ENCODE peak calls at places on chromosomes 5 and 9, in six cellular contexts. One of them, this sample, is unnamed.

GRCh38 chr5:140340605-140341004 is 5.8 kb downstream of the HBEGF start:
- DNase-seq in OCI-LY7: no peak
- DNase-seq in caudate nucleus: no peak
- DNase-seq in cardiac muscle cell: no peak
- DNase-seq in trophoblast cell: peak; percentile 25
- DNase-seq in iPS DF 6.9: no peak
- DNase-seq in this sample: no peak

GRCh38 chr9:114834386-114834785 is 28.5 kb upstream of the TNFSF15 start:
- DNase-seq in OCI-LY7: no peak
- DNase-seq in caudate nucleus: no peak
- DNase-seq in cardiac muscle cell: no peak
- DNase-seq in trophoblast cell: no peak
- DNase-seq in iPS DF 6.9: no peak
- DNase-seq in this sample: no peak

GRCh38 chr9:130207241-130207992 is 35.2 kb downstream of the NCS1 start:
- DNase-seq in OCI-LY7: no peak
- DNase-seq in caudate nucleus: no peak
- DNase-seq in cardiac muscle cell: no peak
- DNase-seq in trophoblast cell: no peak
- DNase-seq in iPS DF 6.9: no peak
- DNase-seq in this sample: peak; percentile 49

GRCh38 chr5:96934291-96934694 is 1.6 kb upstream of the LNPEP start:
- DNase-seq in OCI-LY7: peak; percentile 54
- DNase-seq in caudate nucleus: no peak
- DNase-seq in cardiac muscle cell: no peak
- DNase-seq in trophoblast cell: no peak
- DNase-seq in iPS DF 6.9: no peak
- DNase-seq in this sample: no peak

GRCh38 chr5:150636391-150637244 is 3.8 kb upstream of the SYNPO start:
- DNase-seq in OCI-LY7: no peak
- DNase-seq in caudate nucleus: no peak
- DNase-seq in cardiac muscle cell: peak; percentile 76
- DNase-seq in trophoblast cell: no peak
- DNase-seq in iPS DF 6.9: no peak
- DNase-seq in this sample: no peak

GRCh38 chr5:994821-995220 is 13.8 kb upstream of the NKD2 start:
- DNase-seq in OCI-LY7: no peak
- DNase-seq in caudate nucleus: no peak
- DNase-seq in cardiac muscle cell: no peak
- DNase-seq in trophoblast cell: no peak
- DNase-seq in iPS DF 6.9: no peak
- DNase-seq in this sample: no peak

GRCh38 chr5:32076699-32077695 is 97.1 kb downstream of the GOLPH3 start:
- DNase-seq in OCI-LY7: peak; percentile 68
- DNase-seq in caudate nucleus: no peak
- DNase-seq in cardiac muscle cell: peak; percentile 76
- DNase-seq in trophoblast cell: peak; percentile 43
- DNase-seq in iPS DF 6.9: no peak
- DNase-seq in this sample: peak; percentile 37

GRCh38 chr5:93117753-93118531 is 463.1 kb downstream of the NR2F1-AS1 start:
- DNase-seq in OCI-LY7: no peak
- DNase-seq in caudate nucleus: no peak
- DNase-seq in cardiac muscle cell: no peak
- DNase-seq in trophoblast cell: no peak
- DNase-seq in iPS DF 6.9: no peak
- DNase-seq in this sample: no peak

GRCh38 chr9:121700165-121700830 is 48.9 kb downstream of the DAB2IP start:
- DNase-seq in OCI-LY7: peak; percentile 27
- DNase-seq in caudate nucleus: no peak
- DNase-seq in cardiac muscle cell: peak; percentile 43
- DNase-seq in trophoblast cell: no peak
- DNase-seq in iPS DF 6.9: no peak
- DNase-seq in this sample: no peak

GRCh38 chr5:174338204-174339010 is 292.9 kb downstream of the NSG2 start:
- DNase-seq in OCI-LY7: no peak
- DNase-seq in caudate nucleus: no peak
- DNase-seq in cardiac muscle cell: peak; percentile 29
- DNase-seq in trophoblast cell: peak; percentile 35
- DNase-seq in iPS DF 6.9: no peak
- DNase-seq in this sample: no peak

GRCh38 chr5:31068287-31068686 is 125.2 kb upstream of the CDH6 start:
- DNase-seq in OCI-LY7: no peak
- DNase-seq in caudate nucleus: no peak
- DNase-seq in cardiac muscle cell: no peak
- DNase-seq in trophoblast cell: no peak
- DNase-seq in iPS DF 6.9: no peak
- DNase-seq in this sample: no peak

GRCh38 chr9:37335238-37335637 is 87.3 kb upstream of the GRHPR start:
- DNase-seq in OCI-LY7: no peak
- DNase-seq in caudate nucleus: no peak
- DNase-seq in cardiac muscle cell: no peak
- DNase-seq in trophoblast cell: no peak
- DNase-seq in iPS DF 6.9: no peak
- DNase-seq in this sample: no peak
- H3K27ac ChIP-seq in OCI-LY7: peak overlapping the region; percentile 98
- H3K27ac ChIP-seq in caudate nucleus: no peak overlapping the region
- H3K27ac ChIP-seq in cardiac muscle cell: no peak overlapping the region
- H3K27ac ChIP-seq in trophoblast cell: no peak overlapping the region
- H3K27ac ChIP-seq in iPS DF 6.9: no peak overlapping the region
- H3K27ac ChIP-seq in this sample: no peak overlapping the region

DNA sequence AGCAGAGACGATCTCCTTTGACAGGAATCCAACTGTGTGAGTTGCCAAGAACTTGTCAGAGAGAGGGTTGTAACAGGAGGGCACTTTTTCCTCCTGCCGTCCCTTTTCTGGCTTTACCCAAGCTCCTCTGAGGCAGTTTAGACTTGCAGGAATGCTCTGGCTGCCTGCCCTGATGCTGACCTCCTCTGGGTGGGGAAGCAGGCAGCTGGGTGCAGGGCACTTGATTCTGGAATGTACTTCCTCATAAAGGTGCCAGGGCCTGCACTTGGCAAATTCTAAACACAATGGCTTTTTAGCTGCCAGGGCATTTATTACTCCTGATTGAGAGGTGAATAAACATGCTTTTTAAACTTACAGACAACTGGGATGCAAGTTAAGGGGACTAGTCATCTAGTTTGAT is 190.4 kb downstream of the EPB41L4A start:
- DNase-seq in OCI-LY7: no peak
- DNase-seq in caudate nucleus: no peak
- DNase-seq in cardiac muscle cell: peak; percentile 87
- DNase-seq in trophoblast cell: no peak
- DNase-seq in iPS DF 6.9: no peak
- DNase-seq in this sample: no peak
- H3K27ac ChIP-seq in OCI-LY7: no peak overlapping the region
- H3K27ac ChIP-seq in caudate nucleus: no peak overlapping the region
- H3K27ac ChIP-seq in cardiac muscle cell: peak overlapping the region; percentile 90
- H3K27ac ChIP-seq in trophoblast cell: no peak overlapping the region
- H3K27ac ChIP-seq in iPS DF 6.9: no peak overlapping the region
- H3K27ac ChIP-seq in this sample: no peak overlapping the region

GRCh38 chr9:133349965-133350624 is 2.1 kb downstream of the RPL7A start:
- DNase-seq in OCI-LY7: no peak
- DNase-seq in caudate nucleus: no peak
- DNase-seq in cardiac muscle cell: no peak
- DNase-seq in trophoblast cell: no peak
- DNase-seq in iPS DF 6.9: no peak
- DNase-seq in this sample: no peak

GRCh38 chr9:133353548-133353947 is 2.7 kb downstream of the SURF1 start:
- DNase-seq in OCI-LY7: no peak
- DNase-seq in caudate nucleus: no peak
- DNase-seq in cardiac muscle cell: no peak
- DNase-seq in trophoblast cell: no peak
- DNase-seq in iPS DF 6.9: no peak
- DNase-seq in this sample: no peak

GRCh38 chr9:133351908-133352634 is 4.1 kb downstream of the RPL7A start:
- DNase-seq in OCI-LY7: peak; percentile 63
- DNase-seq in caudate nucleus: no peak
- DNase-seq in cardiac muscle cell: peak; percentile 69
- DNase-seq in trophoblast cell: peak; percentile 45
- DNase-seq in iPS DF 6.9: no peak
- DNase-seq in this sample: peak; percentile 26

GRCh38 chr9:133352635-133353340 is 3.5 kb downstream of the SURF1 start:
- DNase-seq in OCI-LY7: peak; percentile 18
- DNase-seq in caudate nucleus: no peak
- DNase-seq in cardiac muscle cell: no peak
- DNase-seq in trophoblast cell: no peak
- DNase-seq in iPS DF 6.9: no peak
- DNase-seq in this sample: no peak

DNA sequence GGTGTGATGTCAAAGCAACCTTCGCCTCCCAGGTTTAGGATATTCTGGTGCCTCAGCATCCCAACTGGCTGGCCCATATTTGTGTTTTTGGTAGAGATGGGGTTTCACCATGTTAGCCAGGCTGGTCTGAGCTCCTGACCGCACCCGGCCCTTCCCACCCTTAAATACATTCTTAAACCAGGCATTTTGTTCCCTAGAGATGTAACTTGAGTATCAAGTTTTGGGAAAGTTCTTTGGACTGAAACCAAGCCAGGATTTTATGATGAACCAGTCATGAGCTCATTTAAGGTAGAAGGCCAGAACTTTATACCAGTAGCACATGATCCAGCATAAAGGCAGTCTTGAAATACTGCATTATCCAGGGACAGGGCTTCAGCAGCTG is 3.5 kb downstream of the RPL7A start:
- DNase-seq in OCI-LY7: no peak
- DNase-seq in caudate nucleus: no peak
- DNase-seq in cardiac muscle cell: no peak
- DNase-seq in trophoblast cell: no peak
- DNase-seq in iPS DF 6.9: no peak
- DNase-seq in this sample: no peak
- H3K27ac ChIP-seq in OCI-LY7: no peak overlapping the region
- H3K27ac ChIP-seq in caudate nucleus: no peak overlapping the region
- H3K27ac ChIP-seq in cardiac muscle cell: peak overlapping the region; percentile 42
- H3K27ac ChIP-seq in trophoblast cell: no peak overlapping the region
- H3K27ac ChIP-seq in iPS DF 6.9: no peak overlapping the region
- H3K27ac ChIP-seq in this sample: no peak overlapping the region

GRCh38 chr9:89604463-89605180 is at the start of gene GADD45G:
- DNase-seq in OCI-LY7: no peak
- DNase-seq in caudate nucleus: peak; percentile 86
- DNase-seq in cardiac muscle cell: peak; percentile 87
- DNase-seq in trophoblast cell: peak; percentile 70
- DNase-seq in iPS DF 6.9: no peak
- DNase-seq in this sample: peak; percentile 69

GRCh38 chr9:89606049-89606481 is 1.3 kb downstream of the GADD45G start:
- DNase-seq in OCI-LY7: no peak
- DNase-seq in caudate nucleus: peak; percentile 51
- DNase-seq in cardiac muscle cell: peak; percentile 81
- DNase-seq in trophoblast cell: peak; percentile 94
- DNase-seq in iPS DF 6.9: no peak
- DNase-seq in this sample: peak; percentile 39

GRCh38 chr9:89608646-89609335 is 4.0 kb downstream of the GADD45G start:
- DNase-seq in OCI-LY7: no peak
- DNase-seq in caudate nucleus: no peak
- DNase-seq in cardiac muscle cell: no peak
- DNase-seq in trophoblast cell: no peak
- DNase-seq in iPS DF 6.9: no peak
- DNase-seq in this sample: no peak

GRCh38 chr9:89605181-89606048 is 603 bp downstream of the GADD45G start:
- DNase-seq in OCI-LY7: no peak
- DNase-seq in caudate nucleus: peak; percentile 47
- DNase-seq in cardiac muscle cell: peak; percentile 50
- DNase-seq in trophoblast cell: peak; percentile 63
- DNase-seq in iPS DF 6.9: no peak
- DNase-seq in this sample: peak; percentile 31

GRCh38 chr9:89606567-89607311 is 1.9 kb downstream of the GADD45G start:
- DNase-seq in OCI-LY7: no peak
- DNase-seq in caudate nucleus: no peak
- DNase-seq in cardiac muscle cell: peak; percentile 43
- DNase-seq in trophoblast cell: peak; percentile 58
- DNase-seq in iPS DF 6.9: no peak
- DNase-seq in this sample: no peak
- H3K27ac ChIP-seq in OCI-LY7: no peak overlapping the region
- H3K27ac ChIP-seq in caudate nucleus: peak overlapping the region; percentile 82
- H3K27ac ChIP-seq in cardiac muscle cell: peak overlapping the region; percentile 77
- H3K27ac ChIP-seq in trophoblast cell: peak overlapping the region; percentile 95
- H3K27ac ChIP-seq in iPS DF 6.9: no peak overlapping the region
- H3K27ac ChIP-seq in this sample: peak overlapping the region; percentile 73

DNA sequence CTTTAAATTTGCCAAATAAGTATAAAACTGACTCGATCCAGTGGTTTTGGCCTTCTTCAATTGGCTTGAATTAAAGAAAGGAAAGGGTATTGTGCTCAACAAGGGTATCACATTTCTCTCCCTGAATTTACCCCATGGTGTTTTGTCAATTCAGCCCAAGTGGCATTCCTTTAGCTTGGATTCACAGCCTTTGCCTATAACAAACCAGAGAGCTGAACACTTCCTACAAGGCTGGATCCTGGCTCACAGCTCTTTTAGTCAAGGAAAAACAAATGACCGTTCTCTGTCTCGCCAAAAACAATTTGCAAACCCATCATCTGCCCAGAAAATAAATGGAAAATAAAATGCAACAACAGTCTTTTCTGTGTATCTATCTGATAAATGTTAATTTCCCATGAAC is 5.7 kb downstream of the ZNF366 start:
- DNase-seq in OCI-LY7: no peak
- DNase-seq in caudate nucleus: no peak
- DNase-seq in cardiac muscle cell: no peak
- DNase-seq in trophoblast cell: no peak
- DNase-seq in iPS DF 6.9: peak; percentile 37
- DNase-seq in this sample: no peak
- H3K27ac ChIP-seq in OCI-LY7: no peak overlapping the region
- H3K27ac ChIP-seq in caudate nucleus: no peak overlapping the region
- H3K27ac ChIP-seq in cardiac muscle cell: no peak overlapping the region
- H3K27ac ChIP-seq in trophoblast cell: no peak overlapping the region
- H3K27ac ChIP-seq in iPS DF 6.9: no peak overlapping the region
- H3K27ac ChIP-seq in this sample: no peak overlapping the region

DNA sequence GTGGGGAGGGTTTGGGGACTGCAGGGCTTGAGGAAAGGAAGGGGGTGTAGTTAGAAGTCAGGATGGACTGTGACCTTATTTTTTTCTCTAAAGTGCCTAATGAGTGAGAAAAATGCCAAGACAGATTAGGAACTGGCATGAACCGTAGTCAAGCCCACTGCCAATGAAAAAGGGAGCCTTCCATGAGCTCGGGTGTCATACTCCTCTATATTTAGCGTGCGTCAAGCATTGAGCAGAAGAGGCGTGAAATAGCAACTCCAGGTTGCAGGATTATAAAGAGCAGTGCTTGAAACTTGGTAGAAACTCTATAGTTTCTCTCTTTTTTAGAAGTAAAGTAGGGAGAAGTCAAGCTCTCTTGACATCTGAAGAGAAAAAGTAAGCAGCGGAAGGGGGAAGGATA is 1.8 kb downstream of the SGCD start:
- DNase-seq in OCI-LY7: no peak
- DNase-seq in caudate nucleus: no peak
- DNase-seq in cardiac muscle cell: no peak
- DNase-seq in trophoblast cell: no peak
- DNase-seq in iPS DF 6.9: no peak
- DNase-seq in this sample: no peak
- H3K27ac ChIP-seq in OCI-LY7: no peak overlapping the region
- H3K27ac ChIP-seq in caudate nucleus: no peak overlapping the region
- H3K27ac ChIP-seq in cardiac muscle cell: no peak overlapping the region
- H3K27ac ChIP-seq in trophoblast cell: no peak overlapping the region
- H3K27ac ChIP-seq in iPS DF 6.9: no peak overlapping the region
- H3K27ac ChIP-seq in this sample: no peak overlapping the region

This sample was measured in substantia nigra.